ENCODE peak calls at places on chromosomes 12 and 14, in five cellular contexts. X is right lobe of liver, R is thoracic aorta, A is BE2C, N is pancreas. D is an unnamed sample.

GRCh38 chr14:93133476-93133875 is 17.8 kb upstream of the ITPK1 start:
- DNase-seq in X (no peak), R (no peak), N (no peak), A (no peak), D (peak; percentile 92)

GRCh38 chr12:38919191-38919590 is 13.8 kb upstream of the CPNE8 start:
- DNase-seq in X (no peak), A (peak; percentile 42), R (no peak), N (no peak), D (no peak)

GRCh38 chr14:57987051-57987450 is 121.2 kb upstream of the SLC35F4 start:
- DNase-seq in R (no peak), N (no peak), A (no peak), X (no peak), D (no peak)

GRCh38 chr14:81849714-81850113 is 316.1 kb upstream of the SEL1L start:
- DNase-seq in A (no peak), R (no peak), N (no peak), X (no peak), D (no peak)

GRCh38 chr12:99232324-99232723 is 415.2 kb upstream of the GARIN6 start:
- DNase-seq in A (no peak), X (no peak), N (no peak), R (no peak), D (no peak)

GRCh38 chr12:15928345-15928744 is 17.2 kb downstream of the DERA start:
- DNase-seq in A (no peak), N (no peak), X (no peak), R (no peak), D (peak; percentile 60)

GRCh38 chr12:2336409-2336829 is 283.6 kb downstream of the CACNA1C start:
- DNase-seq in R (peak; percentile 51), X (no peak), A (no peak), N (no peak), D (peak; percentile 98)

GRCh38 chr12:106498056-106498455 is 84.7 kb upstream of the RFX4 start:
- DNase-seq in R (no peak), A (no peak), X (no peak), N (no peak), D (peak; percentile 10)

GRCh38 chr14:97312910-97313309 is 515.7 kb downstream of the VRK1 start:
- DNase-seq in R (no peak), X (no peak), N (no peak), A (no peak), D (no peak)

GRCh38 chr14:85276829-85277228 is 253.1 kb upstream of the FLRT2 start:
- DNase-seq in A (no peak), N (no peak), X (no peak), R (no peak), D (no peak)

GRCh38 chr12:57817261-57817989 is 1.1 kb downstream of the AVIL start:
- DNase-seq in X (no peak), N (no peak), R (no peak), A (no peak), D (no peak)

GRCh38 chr14:91128699-91129098 is 14.8 kb downstream of the DGLUCY start:
- DNase-seq in R (no peak), N (no peak), A (no peak), X (no peak), D (no peak)

GRCh38 chr12:90260136-90260535 is 551.5 kb upstream of the ATP2B1 start:
- DNase-seq in A (no peak), R (no peak), X (no peak), N (no peak), D (peak; percentile 6)

GRCh38 chr12:103966736-103967135 is 1.1 kb downstream of the TDG start:
- DNase-seq in R (no peak), N (no peak), X (no peak), A (no peak), D (no peak)

GRCh38 chr12:114457620-114458019 is 51.7 kb upstream of the TBX5 start:
- DNase-seq in R (no peak), A (no peak), X (no peak), N (no peak), D (no peak)

GRCh38 chr12:127162902-127163301 is 1104.1 kb upstream of the TMEM132C start:
- DNase-seq in R (no peak), A (no peak), N (no peak), X (no peak), D (peak; percentile 45)

GRCh38 chr14:34931206-34931605 is 51.6 kb upstream of the SRP54 start:
- DNase-seq in X (no peak), R (no peak), A (no peak), N (no peak), D (no peak)

GRCh38 chr12:125436686-125437085 is 371.5 kb downstream of the AACS start:
- DNase-seq in A (no peak), N (no peak), X (no peak), R (no peak), D (no peak)

GRCh38 chr12:107045186-107045585 is 48.2 kb downstream of the CRY1 start:
- DNase-seq in X (no peak), A (no peak), N (no peak), R (no peak), D (peak; percentile 69)

GRCh38 chr12:32714772-32715171 is 35.7 kb downstream of the DNM1L start:
- DNase-seq in X (no peak), A (no peak), R (no peak), N (no peak), D (no peak)

GRCh38 chr12:40946612-40947194 is 241.4 kb upstream of the PDZRN4 start:
- DNase-seq in X (no peak), R (no peak), A (no peak), N (no peak), D (peak; percentile 48)

GRCh38 chr12:8867786-8868185 is 45.4 kb downstream of the A2ML1 start:
- DNase-seq in N (no peak), X (no peak), A (no peak), R (no peak), D (no peak)

GRCh38 chr12:51913071-51914033 is 6.0 kb downstream of the ACVRL1 start:
- DNase-seq in R (no peak), A (no peak), N (no peak), X (no peak), D (no peak)
- TF ChIP-seq CTCF in R (no peak), A (peak; percentile 6), N (no peak), X (no peak), D (no peak)

GRCh38 chr12:92034858-92035401 is 110.7 kb downstream of the BTG1 start:
- DNase-seq in A (peak; percentile 73), X (peak; percentile 46), N (peak; percentile 67), R (no peak), D (peak; percentile 88)
- H3K4me3 ChIP-seq in A (peak overlapping the region; percentile 37), X (peak overlapping the region; percentile 27), N (no peak overlapping the region), R (peak overlapping the region; percentile 59), D (peak overlapping the region; percentile 34)

DNA sequence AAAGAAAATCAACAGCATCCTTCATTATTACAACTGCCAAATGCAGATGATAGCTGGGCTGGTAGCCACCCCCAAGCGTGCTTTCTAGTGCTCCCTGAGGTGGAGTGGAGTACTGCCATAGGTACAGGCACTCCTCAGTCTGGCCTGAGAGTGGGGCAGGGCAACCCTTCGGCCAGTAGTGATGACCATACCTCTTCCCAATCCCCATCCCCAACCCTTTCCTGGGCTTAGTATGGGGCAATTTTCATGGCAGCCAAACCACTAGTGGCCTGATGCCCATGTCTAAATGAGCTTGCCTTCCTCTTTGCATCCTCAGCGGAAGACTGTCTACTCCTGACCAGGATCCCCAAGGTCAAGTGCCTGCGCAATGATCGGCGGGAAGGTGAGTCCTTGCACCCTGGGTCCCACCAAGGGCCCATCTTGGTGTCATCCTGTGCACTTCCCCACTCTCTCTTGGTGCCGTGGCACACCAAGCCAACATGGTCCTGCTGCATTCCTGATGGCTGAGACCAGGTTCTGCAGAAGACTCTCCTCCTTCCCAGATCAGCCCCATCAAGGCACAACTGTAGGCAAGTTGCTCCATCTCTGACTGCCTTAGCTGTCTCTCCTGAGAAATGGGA is 65.8 kb downstream of the GALNT16 start:
- DNase-seq in A (no peak), N (no peak), X (no peak), R (no peak), D (no peak)
- TF ChIP-seq CTCF in A (no peak), N (no peak), X (no peak), R (no peak), D (peak; percentile 11)

GRCh38 chr14:73461478-73462077 is 3.2 kb upstream of the NUMB start:
- DNase-seq in X (no peak), N (no peak), A (peak; percentile 59), R (no peak), D (no peak)
- H3K4me3 ChIP-seq in X (peak overlapping the region; percentile 54), N (no peak overlapping the region), A (peak overlapping the region; percentile 73), R (peak overlapping the region; percentile 40), D (peak overlapping the region; percentile 49)

GRCh38 chr14:100654814-100655795 is 67.9 kb upstream of the BEGAIN start:
- DNase-seq in X (peak; percentile 68), R (no peak), N (peak; percentile 44), A (peak; percentile 56), D (no peak)
- TF ChIP-seq CTCF in X (peak; percentile 83), R (peak; percentile 43), N (peak; percentile 76), A (peak; percentile 34), D (peak; percentile 48)

DNA sequence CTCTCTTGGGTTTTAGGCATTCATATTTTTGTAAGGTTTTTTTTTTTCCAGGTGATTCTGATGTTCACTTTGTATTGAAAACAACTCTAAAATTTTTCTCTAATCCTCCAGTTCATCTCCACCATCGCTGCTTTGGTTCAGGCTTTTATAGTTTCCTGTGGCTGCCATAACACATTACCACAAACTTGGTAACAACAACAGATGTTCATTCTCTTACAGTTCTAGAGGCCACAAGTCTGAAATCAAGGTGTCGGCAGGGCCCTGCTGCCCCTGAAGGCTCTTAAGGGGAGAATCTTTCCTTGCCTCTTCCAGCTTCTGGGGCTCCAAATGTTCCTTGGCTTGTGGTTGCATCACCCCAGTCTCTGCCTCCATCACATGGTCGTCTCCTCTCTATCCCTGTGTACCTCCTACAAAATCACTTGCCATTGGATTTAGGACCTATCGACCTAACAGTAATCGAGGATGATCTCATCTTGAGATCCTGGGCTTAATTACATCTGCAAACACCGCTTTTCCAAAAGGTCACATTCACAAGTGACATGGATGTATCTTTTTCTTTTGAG is 55.2 kb downstream of the PELI2 start:
- DNase-seq in R (no peak), N (no peak), A (no peak), X (no peak), D (peak; percentile 66)
- H3K4me3 ChIP-seq in R (no peak overlapping the region), N (no peak overlapping the region), A (no peak overlapping the region), X (no peak overlapping the region), D (no peak overlapping the region)

GRCh38 chr14:102046337-102047278 is 40.2 kb downstream of the HSP90AA1 start:
- DNase-seq in A (peak; percentile 97), X (peak; percentile 70), R (peak; percentile 65), N (peak; percentile 89), D (peak; percentile 72)
- TF ChIP-seq CTCF in A (peak; percentile 79), X (peak; percentile 19), R (peak; percentile 51), N (peak; percentile 68), D (peak; percentile 37)

D was measured in fibroblast of villous mesenchyme.